ENCODE peak calls at places on chromosomes 13 and 19, in five cellular contexts. O is MM.1S, X is neural progenitor cell, K is HCT116, V is GM23338. G is an unnamed sample.

GRCh38 chr19:1093811-1094553 is 1.2 kb downstream of the POLR2E start:
- DNase-seq in O (no peak), X (no peak), V (no peak), K (no peak), G (peak; percentile 39)

GRCh38 chr19:31625056-31625455 is 275.8 kb upstream of the TSHZ3 start:
- DNase-seq in K (no peak), X (no peak), V (no peak), O (no peak), G (no peak)

GRCh38 chr19:18697680-18698079 is 14.2 kb downstream of the CRTC1 start:
- DNase-seq in K (no peak), X (no peak), V (no peak), O (no peak), G (no peak)

GRCh38 chr13:67228909-67229308 is 1.2 kb downstream of the PCDH9 start:
- DNase-seq in K (no peak), X (no peak), V (no peak), O (no peak), G (peak; percentile 5)

GRCh38 chr19:55208880-55209429 is 346 bp downstream of the PTPRH start:
- DNase-seq in X (no peak), O (no peak), K (no peak), V (no peak), G (no peak)

GRCh38 chr19:29255912-29256311 is 43.0 kb upstream of the UQCRFS1 start:
- DNase-seq in O (no peak), V (no peak), K (no peak), X (no peak), G (no peak)

GRCh38 chr13:98721825-98722510 is 30.5 kb downstream of the SLC15A1 start:
- DNase-seq in X (no peak), K (no peak), O (no peak), V (no peak), G (peak; percentile 7)

GRCh38 chr19:4361152-4362037 is 18.0 kb downstream of the MPND start:
- DNase-seq in X (peak; percentile 39), O (no peak), K (no peak), V (peak; percentile 69), G (no peak)

GRCh38 chr19:45404557-45405434 is at the start of gene PPP1R13L:
- DNase-seq in K (peak; percentile 96), X (peak; percentile 86), V (peak; percentile 97), O (peak; percentile 60), G (no peak)

GRCh38 chr19:1432507-1432887 is 5.7 kb upstream of the RPS15 start:
- DNase-seq in V (no peak), O (no peak), K (no peak), X (no peak), G (no peak)

GRCh38 chr13:100235311-100235901 is 146.5 kb downstream of the PCCA start:
- DNase-seq in X (peak; percentile 59), O (peak; percentile 26), K (peak; percentile 45), V (peak; percentile 51), G (peak; percentile 71)

GRCh38 chr19:57351867-57352266 is 796 bp downstream of the ZNF304 start:
- DNase-seq in O (no peak), V (peak; percentile 19), K (no peak), X (peak; percentile 6), G (peak; percentile 69)

GRCh38 chr19:46265217-46265828 is 31.5 kb upstream of the HIF3A start:
- DNase-seq in V (peak; percentile 91), K (peak; percentile 77), X (peak; percentile 89), O (peak; percentile 66), G (peak; percentile 84)

GRCh38 chr13:43058318-43058674 is 34.9 kb downstream of the DNAJC15 start:
- DNase-seq in X (no peak), O (no peak), K (peak; percentile 87), V (no peak), G (peak; percentile 93)

GRCh38 chr19:40582467-40582866 is 5.8 kb downstream of the SHKBP1 start:
- DNase-seq in K (no peak), O (no peak), X (no peak), V (no peak), G (no peak)

GRCh38 chr13:111908981-111909380 is 158.0 kb upstream of the SOX1 start:
- DNase-seq in V (no peak), X (no peak), K (no peak), O (no peak), G (no peak)

GRCh38 chr19:52086481-52086880 is 9.1 kb downstream of the ZNF841 start:
- DNase-seq in X (no peak), V (no peak), O (no peak), K (no peak), G (peak; percentile 74)

GRCh38 chr13:94305463-94305862 is 174.0 kb downstream of the DCT start:
- DNase-seq in K (no peak), X (no peak), V (no peak), O (no peak), G (peak; percentile 80)

GRCh38 chr13:98240131-98240530 is 63.1 kb upstream of the RNF113B start:
- DNase-seq in O (no peak), V (no peak), K (no peak), X (no peak), G (no peak)

GRCh38 chr13:20297181-20297580 is 65.1 kb upstream of the GJB6 start:
- DNase-seq in X (no peak), O (no peak), V (no peak), K (no peak), G (no peak)

GRCh38 chr19:40555978-40556689 is 20.5 kb upstream of the SHKBP1 start:
- DNase-seq in O (no peak), K (no peak), V (no peak), X (no peak), G (no peak)

DNA sequence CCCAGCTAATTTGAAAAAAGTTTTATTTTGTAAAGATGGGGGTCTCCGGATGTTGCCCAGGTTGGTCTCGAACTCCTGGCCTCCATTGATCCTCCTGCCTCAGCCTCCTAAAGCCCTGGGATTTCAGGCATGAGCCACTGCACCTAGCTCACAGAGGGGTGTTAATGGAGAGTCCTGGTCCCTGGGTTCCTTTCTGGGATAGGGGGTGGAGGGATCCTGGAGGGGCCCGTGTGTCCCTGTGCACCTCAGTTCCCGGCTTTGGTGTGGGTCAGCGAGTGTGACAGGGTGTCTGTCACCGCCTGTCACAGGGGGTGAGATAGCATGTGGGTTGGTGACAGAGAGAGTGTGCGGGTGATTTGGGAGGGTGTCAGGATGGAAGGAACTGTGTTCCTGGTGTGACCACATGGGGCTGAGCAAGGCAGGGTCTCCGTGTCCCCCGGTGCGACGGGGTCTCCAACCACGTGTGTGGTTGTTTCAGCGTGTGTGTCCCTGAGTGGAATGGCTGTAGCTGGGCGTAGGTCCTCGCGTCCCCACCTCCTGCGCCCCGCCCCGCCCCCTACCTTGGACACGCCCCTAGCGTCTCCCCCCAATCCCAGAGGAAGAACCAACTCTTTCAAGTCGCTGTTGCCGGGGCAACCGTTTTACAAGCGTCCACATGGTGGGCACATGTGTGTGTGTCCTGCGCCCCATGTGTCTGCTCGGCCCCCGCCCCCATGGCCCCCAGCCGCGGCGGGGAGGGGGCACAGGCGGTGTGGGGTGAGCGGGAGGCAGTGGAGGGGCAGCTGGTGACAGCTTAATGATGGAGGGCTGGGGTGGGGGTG is 2.9 kb upstream of the NRTN start:
- DNase-seq in O (no peak), V (peak; percentile 97), X (peak; percentile 91), K (no peak), G (peak; percentile 62)
- TF ChIP-seq EZH2phosphoT487 in O (no peak), V (no peak), X (no peak), K (no peak), G (no peak)

DNA sequence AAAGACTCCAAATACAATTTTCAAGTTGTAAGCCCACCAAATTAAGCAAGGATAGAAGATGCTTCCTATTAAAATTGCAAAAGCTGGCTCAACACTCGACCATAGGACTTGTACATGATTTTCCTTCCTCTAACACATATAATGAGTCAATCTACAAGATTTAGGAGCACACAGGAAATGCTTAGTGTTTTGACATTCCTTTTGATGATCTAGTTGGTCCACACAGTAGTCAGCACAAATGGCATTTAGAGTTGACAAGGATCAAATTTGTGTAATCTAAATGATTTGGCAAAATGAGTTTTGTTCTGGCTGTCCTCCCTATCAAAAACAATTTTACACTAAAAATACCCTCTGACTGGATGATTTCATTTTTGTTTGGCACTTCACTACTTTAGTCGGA is 340.2 kb downstream of the DIAPH3 start:
- DNase-seq in O (no peak), V (no peak), K (no peak), X (no peak), G (peak; percentile 70)
- TF ChIP-seq EZH2phosphoT487 in O (no peak), V (no peak), K (no peak), X (no peak), G (no peak)

GRCh38 chr19:17475541-17476115 is 5.3 kb downstream of the SLC27A1 start:
- DNase-seq in X (no peak), O (no peak), K (peak; percentile 69), V (no peak), G (peak; percentile 70)
- TF ChIP-seq EZH2phosphoT487 in X (no peak), O (no peak), K (no peak), V (no peak), G (no peak)

GRCh38 chr13:51551446-51551845 is 32.8 kb upstream of the WDFY2 start:
- DNase-seq in V (no peak), K (no peak), X (no peak), O (no peak), G (no peak)

GRCh38 chr13:51550151-51550550 is 34.1 kb upstream of the WDFY2 start:
- DNase-seq in V (no peak), K (no peak), O (no peak), X (no peak), G (no peak)

GRCh38 chr13:51547425-51548176 is 36.7 kb upstream of the WDFY2 start:
- DNase-seq in V (no peak), K (no peak), X (no peak), O (no peak), G (no peak)

GRCh38 chr13:51549593-51549992 is 34.7 kb upstream of the WDFY2 start:
- DNase-seq in V (no peak), O (no peak), K (no peak), X (no peak), G (no peak)

GRCh38 chr13:51549050-51549449 is 35.2 kb upstream of the WDFY2 start:
- DNase-seq in V (no peak), O (no peak), K (no peak), X (no peak), G (no peak)
- TF ChIP-seq EZH2phosphoT487 in V (no peak), O (no peak), K (no peak), X (no peak), G (no peak)

DNA sequence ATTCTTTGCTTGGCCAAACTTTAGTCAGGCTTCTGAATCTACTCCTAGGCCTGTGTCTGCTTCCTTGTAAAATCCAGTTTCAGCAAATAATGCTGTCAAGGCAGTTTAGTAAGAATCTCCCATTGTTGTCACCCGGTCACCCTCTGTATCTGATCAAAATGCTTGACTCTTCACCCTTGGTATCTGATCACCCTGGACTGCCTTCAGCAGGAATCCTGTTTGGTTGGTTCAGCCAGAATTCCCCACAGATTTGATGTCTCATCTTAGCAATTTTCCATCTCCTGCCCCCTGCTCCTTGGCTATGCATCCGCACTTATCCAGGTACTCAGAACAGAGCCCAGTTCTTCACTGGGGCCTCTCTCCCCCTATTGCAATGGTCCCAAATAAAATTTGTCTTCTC is 172.4 kb upstream of the UBL3 start:
- DNase-seq in O (no peak), X (no peak), K (no peak), V (no peak), G (no peak)
- TF ChIP-seq EZH2phosphoT487 in O (no peak), X (no peak), K (no peak), V (no peak), G (no peak)

GRCh38 chr19:7700128-7700470 is 1.8 kb downstream of the FCER2 start:
- DNase-seq in O (no peak), X (no peak), V (no peak), K (no peak), G (no peak)
- TF ChIP-seq EZH2phosphoT487 in O (no peak), X (no peak), V (no peak), K (no peak), G (no peak)